ENCODE peak calls at places on chromosomes 5 and 9, in ten cellular contexts. One of them, this sample, is unnamed.

GRCh38 chr5:147534172-147534951 is 24.5 kb upstream of the DPYSL3 start:
- DNase-seq in PC-9: no peak
- DNase-seq in SK-N-SH: no peak
- DNase-seq in sigmoid colon: no peak
- DNase-seq in uterus: no peak
- DNase-seq in astrocyte of the cerebellum: peak
- DNase-seq in fibroblast of pulmonary artery: peak
- DNase-seq in LNCaP clone FGC: no peak
- DNase-seq in CD8-positive, alpha-beta T cell: no peak
- DNase-seq in BE2C: no peak
- DNase-seq in this sample: no peak

GRCh38 chr5:100108883-100109282 is 426.3 kb upstream of the FAM174A start:
- DNase-seq in PC-9: no peak
- DNase-seq in SK-N-SH: no peak
- DNase-seq in sigmoid colon: no peak
- DNase-seq in uterus: no peak
- DNase-seq in astrocyte of the cerebellum: no peak
- DNase-seq in fibroblast of pulmonary artery: no peak
- DNase-seq in LNCaP clone FGC: no peak
- DNase-seq in CD8-positive, alpha-beta T cell: no peak
- DNase-seq in BE2C: no peak
- DNase-seq in this sample: no peak

GRCh38 chr9:14320272-14321245 is 6.6 kb upstream of the NFIB start:
- DNase-seq in PC-9: peak
- DNase-seq in SK-N-SH: no peak
- DNase-seq in sigmoid colon: no peak
- DNase-seq in uterus: no peak
- DNase-seq in astrocyte of the cerebellum: peak
- DNase-seq in fibroblast of pulmonary artery: peak
- DNase-seq in LNCaP clone FGC: no peak
- DNase-seq in CD8-positive, alpha-beta T cell: no peak
- DNase-seq in BE2C: peak
- DNase-seq in this sample: peak

GRCh38 chr9:26746357-26747072 is 146.1 kb downstream of the CAAP1 start:
- DNase-seq in PC-9: peak
- DNase-seq in SK-N-SH: no peak
- DNase-seq in sigmoid colon: no peak
- DNase-seq in uterus: no peak
- DNase-seq in astrocyte of the cerebellum: no peak
- DNase-seq in fibroblast of pulmonary artery: peak
- DNase-seq in LNCaP clone FGC: no peak
- DNase-seq in CD8-positive, alpha-beta T cell: no peak
- DNase-seq in BE2C: no peak
- DNase-seq in this sample: peak

GRCh38 chr5:89437450-89438435 is 554.8 kb upstream of the MEF2C start:
- DNase-seq in PC-9: no peak
- DNase-seq in SK-N-SH: no peak
- DNase-seq in sigmoid colon: no peak
- DNase-seq in uterus: no peak
- DNase-seq in astrocyte of the cerebellum: peak
- DNase-seq in fibroblast of pulmonary artery: no peak
- DNase-seq in LNCaP clone FGC: no peak
- DNase-seq in CD8-positive, alpha-beta T cell: no peak
- DNase-seq in BE2C: no peak
- DNase-seq in this sample: peak

GRCh38 chr9:122244349-122244748 is 15.6 kb upstream of the LHX6 start:
- DNase-seq in PC-9: no peak
- DNase-seq in SK-N-SH: no peak
- DNase-seq in sigmoid colon: no peak
- DNase-seq in uterus: no peak
- DNase-seq in astrocyte of the cerebellum: no peak
- DNase-seq in fibroblast of pulmonary artery: no peak
- DNase-seq in LNCaP clone FGC: no peak
- DNase-seq in CD8-positive, alpha-beta T cell: no peak
- DNase-seq in BE2C: no peak
- DNase-seq in this sample: no peak

GRCh38 chr5:175672976-175673648 is 15.2 kb downstream of the HRH2 start:
- DNase-seq in PC-9: no peak
- DNase-seq in SK-N-SH: no peak
- DNase-seq in sigmoid colon: no peak
- DNase-seq in uterus: no peak
- DNase-seq in astrocyte of the cerebellum: no peak
- DNase-seq in fibroblast of pulmonary artery: no peak
- DNase-seq in LNCaP clone FGC: no peak
- DNase-seq in CD8-positive, alpha-beta T cell: no peak
- DNase-seq in BE2C: no peak
- DNase-seq in this sample: no peak

GRCh38 chr5:168592014-168592368 is 12.8 kb upstream of the PANK3 start:
- DNase-seq in PC-9: peak
- DNase-seq in SK-N-SH: no peak
- DNase-seq in sigmoid colon: no peak
- DNase-seq in uterus: no peak
- DNase-seq in astrocyte of the cerebellum: peak
- DNase-seq in fibroblast of pulmonary artery: peak
- DNase-seq in LNCaP clone FGC: peak
- DNase-seq in CD8-positive, alpha-beta T cell: no peak
- DNase-seq in BE2C: no peak
- DNase-seq in this sample: no peak

GRCh38 chr9:89721971-89722530 is 117.2 kb downstream of the GADD45G start:
- DNase-seq in PC-9: no peak
- DNase-seq in SK-N-SH: no peak
- DNase-seq in sigmoid colon: no peak
- DNase-seq in uterus: no peak
- DNase-seq in astrocyte of the cerebellum: no peak
- DNase-seq in fibroblast of pulmonary artery: no peak
- DNase-seq in LNCaP clone FGC: no peak
- DNase-seq in CD8-positive, alpha-beta T cell: no peak
- DNase-seq in BE2C: no peak
- DNase-seq in this sample: no peak

DNA sequence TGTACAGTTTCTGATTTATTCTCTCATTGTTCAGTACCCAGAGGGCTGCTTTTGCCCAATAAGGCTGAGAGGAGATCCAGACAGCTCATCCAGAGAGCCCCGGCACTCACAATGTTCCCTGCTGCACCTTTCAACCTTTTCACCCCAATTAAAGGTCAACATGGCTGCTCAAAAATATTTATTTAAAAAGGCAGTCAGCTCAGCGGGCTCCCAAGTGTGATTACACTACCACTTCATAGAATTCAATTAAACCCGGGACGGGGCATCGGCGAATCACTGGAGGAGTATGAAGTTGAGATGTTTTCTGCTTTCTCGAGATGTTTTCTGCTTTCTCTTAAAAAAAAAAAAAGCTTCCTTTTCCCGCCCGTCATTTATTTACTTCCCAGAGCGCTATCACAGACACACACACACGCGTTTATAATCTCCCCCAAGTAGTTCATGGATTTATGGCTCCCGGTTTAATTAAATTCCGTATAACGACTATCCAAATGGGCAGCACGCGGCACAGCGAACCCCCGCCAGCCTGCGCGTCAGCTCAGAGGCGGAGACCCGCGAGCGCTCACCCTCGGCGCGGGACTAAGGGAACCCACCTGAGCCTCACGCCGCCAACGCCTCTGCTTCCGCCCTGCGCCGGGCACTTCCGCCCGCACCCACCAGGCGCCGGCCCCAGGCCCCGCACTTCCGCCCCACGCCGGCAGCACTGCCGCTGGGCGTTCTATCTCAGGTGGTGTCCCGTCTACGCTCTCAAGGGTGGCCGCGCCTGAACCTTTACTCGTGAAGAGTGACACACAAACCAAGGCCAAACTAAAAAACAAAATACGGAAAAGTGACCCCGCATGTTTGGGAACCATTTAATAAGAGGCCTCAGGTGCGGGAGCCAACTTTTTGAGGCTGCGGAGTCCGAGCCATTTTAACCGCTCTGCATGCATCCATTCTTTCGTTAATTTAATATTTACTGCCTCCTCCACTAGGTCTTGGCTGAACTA is at the start of gene C5orf63:
- DNase-seq in PC-9: no peak
- DNase-seq in SK-N-SH: peak
- DNase-seq in sigmoid colon: peak
- DNase-seq in uterus: peak
- DNase-seq in astrocyte of the cerebellum: no peak
- DNase-seq in fibroblast of pulmonary artery: peak
- DNase-seq in LNCaP clone FGC: peak
- DNase-seq in CD8-positive, alpha-beta T cell: peak
- DNase-seq in BE2C: peak
- DNase-seq in this sample: peak
- TF ChIP-seq CTCF in PC-9: no peak
- TF ChIP-seq CTCF in SK-N-SH: no peak
- TF ChIP-seq CTCF in sigmoid colon: peak
- TF ChIP-seq CTCF in uterus: peak
- TF ChIP-seq CTCF in astrocyte of the cerebellum: no peak
- TF ChIP-seq CTCF in fibroblast of pulmonary artery: no peak
- TF ChIP-seq CTCF in LNCaP clone FGC: no peak
- TF ChIP-seq CTCF in CD8-positive, alpha-beta T cell: no peak
- TF ChIP-seq CTCF in BE2C: peak
- TF ChIP-seq CTCF in this sample: peak

DNA sequence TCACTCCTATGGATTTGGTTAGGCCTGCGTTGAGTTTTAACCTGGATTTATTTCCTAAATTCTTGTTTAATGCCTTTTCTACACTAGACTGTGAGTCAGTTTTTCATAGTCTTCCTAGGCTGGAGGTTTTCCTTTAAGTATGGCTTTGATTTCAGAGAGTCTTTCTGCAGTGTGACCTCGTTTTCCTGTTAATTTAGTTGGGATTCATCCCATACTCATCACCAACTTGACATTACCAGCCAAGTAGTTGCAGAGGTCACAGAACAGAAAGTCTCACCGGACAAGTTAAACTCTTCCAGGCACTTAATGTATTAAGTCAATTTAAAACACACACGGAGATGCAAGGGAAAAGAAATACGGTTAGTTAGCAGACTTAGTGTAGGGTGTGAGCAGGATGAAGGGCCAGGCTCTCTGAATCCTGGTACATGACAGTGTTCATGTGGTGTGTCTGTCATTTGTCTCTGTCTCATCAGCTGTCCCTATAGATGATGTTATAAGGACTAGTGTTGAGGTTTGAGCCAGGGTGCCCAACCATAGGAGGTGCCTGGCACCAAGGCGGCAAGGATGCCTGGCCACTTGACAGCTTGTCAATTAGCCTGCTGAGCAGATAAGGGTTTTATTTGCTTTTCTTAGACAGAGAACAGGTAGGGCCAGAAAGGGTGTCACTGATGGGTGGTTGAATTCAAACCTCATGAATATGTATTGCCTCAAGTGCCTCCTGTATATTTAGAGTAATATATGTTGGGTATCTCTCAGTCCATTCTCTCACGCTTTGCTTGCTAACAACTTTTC is 29.9 kb upstream of the AUH start:
- DNase-seq in PC-9: no peak
- DNase-seq in SK-N-SH: no peak
- DNase-seq in sigmoid colon: no peak
- DNase-seq in uterus: no peak
- DNase-seq in astrocyte of the cerebellum: no peak
- DNase-seq in fibroblast of pulmonary artery: no peak
- DNase-seq in LNCaP clone FGC: peak
- DNase-seq in CD8-positive, alpha-beta T cell: no peak
- DNase-seq in BE2C: no peak
- DNase-seq in this sample: no peak
- H3K4me3 ChIP-seq in PC-9: no peak
- H3K4me3 ChIP-seq in SK-N-SH: no peak
- H3K4me3 ChIP-seq in sigmoid colon: no peak
- H3K4me3 ChIP-seq in uterus: no peak
- H3K4me3 ChIP-seq in astrocyte of the cerebellum: no peak
- H3K4me3 ChIP-seq in fibroblast of pulmonary artery: no peak
- H3K4me3 ChIP-seq in LNCaP clone FGC: no peak
- H3K4me3 ChIP-seq in CD8-positive, alpha-beta T cell: no peak
- H3K4me3 ChIP-seq in BE2C: no peak
- H3K4me3 ChIP-seq in this sample: no peak

GRCh38 chr9:124016152-124017063 is 4.8 kb downstream of the LHX2 start:
- DNase-seq in PC-9: no peak
- DNase-seq in SK-N-SH: no peak
- DNase-seq in sigmoid colon: no peak
- DNase-seq in uterus: no peak
- DNase-seq in astrocyte of the cerebellum: no peak
- DNase-seq in fibroblast of pulmonary artery: no peak
- DNase-seq in LNCaP clone FGC: no peak
- DNase-seq in CD8-positive, alpha-beta T cell: no peak
- DNase-seq in BE2C: no peak
- DNase-seq in this sample: no peak
- TF ChIP-seq CTCF in PC-9: no peak
- TF ChIP-seq CTCF in SK-N-SH: no peak
- TF ChIP-seq CTCF in sigmoid colon: no peak
- TF ChIP-seq CTCF in uterus: no peak
- TF ChIP-seq CTCF in astrocyte of the cerebellum: no peak
- TF ChIP-seq CTCF in fibroblast of pulmonary artery: no peak
- TF ChIP-seq CTCF in LNCaP clone FGC: no peak
- TF ChIP-seq CTCF in CD8-positive, alpha-beta T cell: no peak
- TF ChIP-seq CTCF in BE2C: no peak
- TF ChIP-seq CTCF in this sample: no peak

GRCh38 chr5:17952231-17952630 is 318.0 kb downstream of the TAF11L14 start:
- DNase-seq in PC-9: no peak
- DNase-seq in SK-N-SH: no peak
- DNase-seq in sigmoid colon: no peak
- DNase-seq in uterus: no peak
- DNase-seq in astrocyte of the cerebellum: no peak
- DNase-seq in fibroblast of pulmonary artery: no peak
- DNase-seq in LNCaP clone FGC: no peak
- DNase-seq in CD8-positive, alpha-beta T cell: no peak
- DNase-seq in BE2C: no peak
- DNase-seq in this sample: no peak

GRCh38 chr5:17947029-17947428 is 312.8 kb downstream of the TAF11L14 start:
- DNase-seq in PC-9: no peak
- DNase-seq in SK-N-SH: no peak
- DNase-seq in sigmoid colon: no peak
- DNase-seq in uterus: no peak
- DNase-seq in astrocyte of the cerebellum: no peak
- DNase-seq in fibroblast of pulmonary artery: no peak
- DNase-seq in LNCaP clone FGC: no peak
- DNase-seq in CD8-positive, alpha-beta T cell: no peak
- DNase-seq in BE2C: no peak
- DNase-seq in this sample: no peak

DNA sequence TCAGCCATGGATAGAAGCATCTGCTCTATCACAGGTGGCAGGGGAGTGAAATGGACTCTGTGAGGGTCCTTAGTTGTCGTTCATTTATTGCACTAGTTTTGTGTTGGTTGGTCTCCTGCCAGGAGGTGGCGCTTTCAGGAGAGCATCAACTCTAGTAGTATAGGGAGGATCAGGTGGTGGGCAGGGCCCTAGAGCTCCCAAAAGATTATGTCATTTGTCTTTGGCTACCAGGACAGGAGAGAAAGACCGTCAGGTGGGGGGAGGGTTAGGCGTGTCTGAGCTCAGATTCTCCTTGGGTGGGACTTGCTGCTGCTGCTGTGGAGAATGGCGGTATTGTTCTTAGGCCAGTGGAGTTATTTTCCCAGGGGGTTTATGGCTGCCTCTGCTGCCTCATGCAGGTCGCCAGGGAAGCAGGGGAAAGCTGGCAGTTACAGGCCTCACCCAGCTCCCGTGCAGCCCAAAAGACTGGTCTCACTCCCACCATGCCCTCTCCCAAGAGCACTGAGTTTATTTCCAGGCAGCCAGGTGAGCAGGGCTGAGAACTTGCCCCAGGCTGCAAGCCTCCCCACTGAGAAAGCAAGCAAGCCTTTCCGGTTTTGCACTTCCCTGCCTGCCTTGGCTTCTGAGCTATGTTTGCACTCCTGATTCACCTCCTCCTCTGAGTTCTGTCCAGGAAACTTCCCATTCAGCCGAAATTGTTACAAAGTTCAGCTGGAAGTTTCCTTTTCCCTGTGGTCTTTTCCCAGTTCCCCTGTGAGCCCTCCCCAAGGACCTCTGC is 317.3 kb downstream of the TAF11L14 start:
- DNase-seq in PC-9: peak
- DNase-seq in SK-N-SH: no peak
- DNase-seq in sigmoid colon: no peak
- DNase-seq in uterus: no peak
- DNase-seq in astrocyte of the cerebellum: no peak
- DNase-seq in fibroblast of pulmonary artery: no peak
- DNase-seq in LNCaP clone FGC: peak
- DNase-seq in CD8-positive, alpha-beta T cell: no peak
- DNase-seq in BE2C: peak
- DNase-seq in this sample: peak
- H3K4me3 ChIP-seq in PC-9: peak
- H3K4me3 ChIP-seq in SK-N-SH: no peak
- H3K4me3 ChIP-seq in sigmoid colon: no peak
- H3K4me3 ChIP-seq in uterus: no peak
- H3K4me3 ChIP-seq in astrocyte of the cerebellum: no peak
- H3K4me3 ChIP-seq in fibroblast of pulmonary artery: no peak
- H3K4me3 ChIP-seq in LNCaP clone FGC: peak
- H3K4me3 ChIP-seq in CD8-positive, alpha-beta T cell: no peak
- H3K4me3 ChIP-seq in BE2C: no peak
- H3K4me3 ChIP-seq in this sample: no peak

This sample was measured in GM12865.